ENCODE peak calls at places on chromosomes 11 and 22, in ten cellular contexts. E is activated T-cell treated with anti-CD3 and anti-CD28 coated beads for 48 hours; M is M059J; W is stimulated activated CD4-positive, alpha-beta T cell treated with anti-CD3 and anti-CD28 coated beads, TNF-alpha, amount 100 ng/mL, for 1 hour; I is B cell; V is AG10803; K is spleen; X is upper lobe of right lung; A is T-helper 1 cell; L is GM19239. T is an unnamed sample.

GRCh38 chr11:118896472-118896913 is 12.8 kb downstream of the CXCR5 start:
- DNase-seq in M (no peak), I (no peak), W (no peak), E (no peak), K (peak), V (no peak), A (no peak), L (no peak), X (no peak), T (no peak)

GRCh38 chr11:85827768-85828639 is 17.1 kb upstream of the SYTL2 start:
- DNase-seq in K (no peak), L (no peak), V (peak), M (peak), X (no peak), W (no peak), E (no peak), I (no peak), A (no peak), T (peak)

GRCh38 chr22:27416553-27417427 is 384.8 kb downstream of the MN1 start:
- DNase-seq in L (no peak), A (no peak), W (no peak), E (no peak), X (no peak), I (no peak), V (peak), K (no peak), M (peak), T (peak)

GRCh38 chr11:72048718-72049460 is 31.5 kb downstream of the NUMA1 start:
- DNase-seq in M (no peak), A (no peak), X (no peak), W (no peak), K (no peak), V (no peak), I (no peak), L (no peak), E (no peak), T (no peak)

GRCh38 chr11:103661991-103662390 is 374.4 kb upstream of the DDI1 start:
- DNase-seq in I (no peak), V (no peak), W (no peak), X (no peak), E (no peak), L (no peak), M (no peak), K (no peak), A (no peak), T (no peak)

GRCh38 chr11:66906077-66906929 is 49.4 kb downstream of the LRFN4 start:
- DNase-seq in A (no peak), V (peak), W (no peak), I (no peak), M (no peak), X (no peak), L (no peak), E (no peak), K (no peak), T (no peak)

GRCh38 chr11:76605338-76606074 is 65.0 kb downstream of the LRRC32 start:
- DNase-seq in K (no peak), W (no peak), M (no peak), L (no peak), V (no peak), I (no peak), A (no peak), X (no peak), E (no peak), T (no peak)

GRCh38 chr11:269146-269890 is 8.9 kb upstream of the NLRP6 start:
- DNase-seq in W (no peak), K (peak), L (no peak), E (peak), X (no peak), M (no peak), I (peak), V (peak), A (peak), T (no peak)

GRCh38 chr11:72848846-72849466 is 34.7 kb downstream of the ATG16L2 start:
- DNase-seq in M (peak), E (no peak), X (no peak), A (peak), L (no peak), I (no peak), V (peak), W (no peak), K (no peak), T (peak)

GRCh38 chr11:8809605-8810272 is 101.2 kb upstream of the AKIP1 start:
- DNase-seq in M (peak), X (no peak), A (no peak), W (no peak), K (no peak), L (no peak), E (no peak), V (peak), I (no peak), T (no peak)

GRCh38 chr11:43399983-43400630 is 41.4 kb downstream of the TTC17 start:
- DNase-seq in E (no peak), W (no peak), K (no peak), I (no peak), V (no peak), A (no peak), L (no peak), M (peak), X (no peak), T (peak)

GRCh38 chr22:20606041-20606783 is 98.8 kb downstream of the MED15 start:
- DNase-seq in E (peak), W (peak), K (peak), V (peak), L (peak), A (peak), X (peak), M (peak), I (peak), T (peak)

GRCh38 chr11:134030853-134031252 is 38.0 kb upstream of the JAM3 start:
- DNase-seq in K (no peak), V (no peak), E (no peak), W (no peak), X (no peak), A (no peak), L (no peak), M (no peak), I (no peak), T (no peak)

GRCh38 chr11:122140535-122140934 is 24.5 kb upstream of the BLID start:
- DNase-seq in I (no peak), L (no peak), E (no peak), W (no peak), A (no peak), K (no peak), M (peak), V (peak), X (no peak), T (peak)

GRCh38 chr11:107549253-107549953 is 16.1 kb downstream of the ALKBH8 start:
- DNase-seq in V (peak), X (no peak), A (no peak), W (no peak), K (no peak), L (peak), E (no peak), M (peak), I (peak), T (peak)

GRCh38 chr22:38317995-38318715 is 922 bp upstream of the CSNK1E start:
- DNase-seq in A (no peak), K (no peak), W (no peak), M (peak), X (peak), L (no peak), I (no peak), E (no peak), V (peak), T (peak)

GRCh38 chr22:22076937-22077703 is 94.5 kb upstream of the TOP3B start:
- DNase-seq in X (no peak), K (no peak), I (no peak), L (no peak), E (no peak), M (no peak), V (no peak), A (no peak), W (no peak), T (no peak)

GRCh38 chr22:35510481-35510934 is 30.1 kb upstream of the RASD2 start:
- DNase-seq in I (no peak), L (no peak), A (no peak), X (no peak), M (peak), E (no peak), V (no peak), K (no peak), W (no peak), T (no peak)

GRCh38 chr11:44269369-44270351 is 40.3 kb downstream of the ALX4 start:
- DNase-seq in W (no peak), X (peak), L (no peak), A (no peak), K (peak), V (peak), E (no peak), M (peak), I (peak), T (peak)

GRCh38 chr11:42249956-42250355 is 790.5 kb upstream of the LRRC4C start:
- DNase-seq in V (no peak), L (no peak), E (no peak), X (no peak), I (no peak), A (no peak), W (no peak), M (no peak), K (no peak), T (no peak)

GRCh38 chr22:49950396-49950994 is 10.1 kb upstream of the PIM3 start:
- DNase-seq in W (no peak), V (no peak), X (no peak), I (no peak), E (no peak), A (no peak), K (no peak), M (no peak), L (no peak), T (no peak)

T was measured in astrocyte of the spinal cord.